ENCODE peak calls at places on chromosomes 6 and 20, in eight cellular contexts. V is Peyer's patch; C is fibroblast of the aortic adventitia; X is stomach; Q is kidney epithelial cell; T is psoas muscle; R is naive thymus-derived CD4-positive, alpha-beta T cell; F is AG09309. W is an unnamed sample.

GRCh38 chr6:123016431-123017110 is 20.5 kb downstream of the CLVS2 start:
- DNase-seq in V (no peak), C (no peak), X (no peak), Q (no peak), T (no peak), R (no peak), F (no peak), W (no peak)

GRCh38 chr6:119858901-119859300 is 509.3 kb upstream of the MAN1A1 start:
- DNase-seq in V (no peak), C (peak), X (no peak), Q (no peak), T (no peak), R (no peak), F (peak), W (no peak)

GRCh38 chr6:139570166-139570565 is 195.7 kb upstream of the CITED2 start:
- DNase-seq in V (no peak), C (no peak), X (no peak), Q (no peak), T (no peak), R (no peak), F (no peak), W (no peak)

GRCh38 chr6:63589955-63590411 is 17.7 kb downstream of the LOC128125822 start:
- DNase-seq in V (no peak), C (no peak), X (no peak), Q (no peak), T (no peak), R (no peak), F (no peak), W (no peak)

GRCh38 chr6:153367006-153367405 is 235.9 kb upstream of the RGS17 start:
- DNase-seq in V (no peak), C (no peak), X (no peak), Q (no peak), T (no peak), R (no peak), F (no peak), W (no peak)

GRCh38 chr6:151847064-151847463 is 39.6 kb downstream of the ESR1 start:
- DNase-seq in V (no peak), C (peak), X (no peak), Q (peak), T (no peak), R (no peak), F (no peak), W (peak)

GRCh38 chr20:11979306-11980128 is 61.8 kb downstream of the BTBD3 start:
- DNase-seq in V (no peak), C (no peak), X (no peak), Q (no peak), T (no peak), R (no peak), F (no peak), W (no peak)

GRCh38 chr6:41334482-41335023 is 855 bp upstream of the NCR2 start:
- DNase-seq in V (no peak), C (no peak), X (no peak), Q (no peak), T (no peak), R (no peak), F (no peak), W (no peak)

GRCh38 chr6:38503032-38503784 is 136.5 kb downstream of the BTBD9 start:
- DNase-seq in V (no peak), C (no peak), X (no peak), Q (no peak), T (no peak), R (no peak), F (no peak), W (no peak)

GRCh38 chr20:13111249-13111911 is 102.6 kb downstream of the SPTLC3 start:
- DNase-seq in V (no peak), C (no peak), X (no peak), Q (no peak), T (no peak), R (no peak), F (no peak), W (no peak)

GRCh38 chr20:45469336-45470261 is at the start of gene WFDC2:
- DNase-seq in V (peak), C (no peak), X (peak), Q (no peak), T (no peak), R (no peak), F (no peak), W (no peak)

GRCh38 chr6:40244684-40245083 is 310.4 kb upstream of the MOCS1 start:
- DNase-seq in V (no peak), C (no peak), X (no peak), Q (no peak), T (no peak), R (no peak), F (no peak), W (no peak)

GRCh38 chr6:143333081-143333480 is 117.4 kb downstream of the ADAT2 start:
- DNase-seq in V (no peak), C (no peak), X (no peak), Q (no peak), T (no peak), R (no peak), F (no peak), W (no peak)

GRCh38 chr6:39898625-39899024 is 35.6 kb downstream of the MOCS1 start:
- DNase-seq in V (no peak), C (no peak), X (no peak), Q (no peak), T (no peak), R (no peak), F (no peak), W (no peak)

GRCh38 chr20:51586005-51586440 is 43.5 kb upstream of the NFATC2 start:
- DNase-seq in V (no peak), C (peak), X (no peak), Q (no peak), T (no peak), R (no peak), F (peak), W (no peak)

GRCh38 chr20:51563597-51564332 is 21.2 kb upstream of the NFATC2 start:
- DNase-seq in V (peak), C (peak), X (peak), Q (no peak), T (peak), R (no peak), F (peak), W (peak)

GRCh38 chr6:72864799-72865198 is 242.9 kb downstream of the KCNQ5 start:
- DNase-seq in V (no peak), C (no peak), X (no peak), Q (no peak), T (no peak), R (no peak), F (no peak), W (no peak)

GRCh38 chr6:154403803-154404202 is 47.2 kb upstream of the IPCEF1 start:
- DNase-seq in V (no peak), C (peak), X (peak), Q (no peak), T (no peak), R (no peak), F (peak), W (peak)

GRCh38 chr20:1446536-1446935 is 20.1 kb downstream of the NSFL1C start:
- DNase-seq in V (no peak), C (no peak), X (no peak), Q (no peak), T (no peak), R (no peak), F (no peak), W (no peak)

GRCh38 chr6:89239338-89239737 is 22.2 kb upstream of the GABRR1 start:
- DNase-seq in V (no peak), C (no peak), X (no peak), Q (no peak), T (no peak), R (peak), F (no peak), W (no peak)

DNA sequence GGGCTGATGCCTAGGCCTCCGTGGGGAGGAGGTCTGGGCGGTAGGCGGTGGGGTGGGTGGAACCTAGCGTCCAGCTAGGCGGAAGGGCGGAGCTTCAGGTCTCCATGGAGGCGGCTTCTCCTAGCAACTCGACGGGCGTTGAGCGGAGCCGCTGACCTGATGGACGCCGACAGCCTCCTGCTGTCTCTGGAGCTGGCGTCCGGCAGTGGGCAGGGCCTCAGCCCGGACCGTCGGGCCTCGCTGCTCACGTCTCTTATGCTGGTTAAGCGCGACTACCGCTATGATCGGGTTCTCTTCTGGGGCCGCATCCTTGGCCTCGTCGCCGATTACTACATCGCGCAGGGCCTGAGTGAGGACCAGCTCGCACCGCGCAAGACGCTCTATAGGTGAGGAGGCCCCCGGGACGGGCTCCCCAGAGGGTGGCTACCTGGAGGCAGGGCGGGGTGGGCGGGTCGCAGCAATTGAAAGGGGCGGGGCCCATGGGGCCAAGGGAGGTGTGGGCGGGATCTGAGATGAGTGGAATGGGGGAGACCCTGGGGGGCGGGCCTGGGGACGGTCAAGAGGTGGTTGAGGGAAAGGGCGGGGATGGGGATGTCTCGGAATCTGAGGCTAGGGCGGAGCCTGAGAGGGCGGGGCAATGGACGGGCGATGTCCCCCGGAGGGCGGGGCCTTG is at the start of gene RSPH9:
- DNase-seq in V (peak), C (peak), X (peak), Q (no peak), T (peak), R (peak), F (no peak), W (peak)
- H3K4me3 ChIP-seq in V (peak), C (peak), X (peak), Q (peak), T (peak), R (peak), F (peak), W (peak)

DNA sequence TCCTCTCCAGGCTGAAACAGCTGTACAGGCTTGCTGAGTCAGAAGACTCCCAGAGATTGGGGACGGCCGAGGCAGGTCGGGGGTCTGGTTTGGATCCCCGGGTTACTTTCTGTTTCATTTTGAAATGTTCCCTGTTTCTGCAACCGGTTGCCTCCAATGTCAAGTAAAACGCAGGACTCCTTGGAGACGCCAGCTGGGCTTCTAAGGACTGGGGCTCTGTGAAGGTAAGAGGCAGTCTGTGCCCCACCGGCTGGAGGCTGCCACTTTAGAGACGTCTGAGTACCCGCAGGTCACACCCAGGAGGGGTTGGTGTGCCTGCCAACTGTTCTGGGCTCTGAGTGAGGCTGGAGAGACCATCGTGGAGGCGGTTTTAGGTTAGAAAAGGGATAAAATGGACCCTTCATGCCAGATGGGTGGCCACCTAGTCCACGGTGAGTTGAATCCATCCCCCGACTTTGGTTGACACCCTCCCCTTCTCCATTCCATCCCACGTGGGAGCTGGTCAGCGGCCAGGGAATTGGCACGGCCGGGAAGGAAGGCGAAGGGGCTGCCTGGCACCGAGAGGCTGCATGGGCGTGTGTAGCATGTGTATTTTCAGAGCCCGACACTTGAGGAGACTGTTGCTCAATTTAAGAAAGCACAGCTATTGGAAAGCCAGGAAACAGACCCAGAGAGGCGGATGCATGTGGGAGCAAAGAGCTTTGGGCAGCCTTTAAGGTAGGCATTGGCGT is 240.9 kb downstream of the PHACTR1 start:
- DNase-seq in V (peak), C (peak), X (peak), Q (peak), T (peak), R (peak), F (peak), W (peak)
- H3K4me3 ChIP-seq in V (peak), C (peak), X (peak), Q (peak), T (peak), R (peak), F (peak), W (peak)

GRCh38 chr6:75206338-75207210 is 721 bp upstream of the COL12A1 start:
- DNase-seq in V (no peak), C (no peak), X (no peak), Q (no peak), T (no peak), R (no peak), F (no peak), W (peak)

GRCh38 chr6:75204959-75205775 is 686 bp downstream of the COL12A1 start:
- DNase-seq in V (no peak), C (peak), X (no peak), Q (no peak), T (peak), R (no peak), F (no peak), W (peak)

GRCh38 chr6:75204222-75204958 is 1.5 kb downstream of the COL12A1 start:
- DNase-seq in V (peak), C (peak), X (peak), Q (no peak), T (peak), R (no peak), F (no peak), W (peak)

GRCh38 chr6:75207211-75207984 is 1.5 kb upstream of the COL12A1 start:
- DNase-seq in V (no peak), C (peak), X (no peak), Q (no peak), T (peak), R (no peak), F (no peak), W (no peak)

GRCh38 chr6:75205776-75206334 is at the start of gene COL12A1:
- DNase-seq in V (peak), C (peak), X (peak), Q (peak), T (peak), R (no peak), F (peak), W (peak)
- H3K4me3 ChIP-seq in V (peak), C (peak), X (peak), Q (peak), T (peak), R (peak), F (peak), W (peak)

GRCh38 chr20:17571967-17572638 is 2.2 kb downstream of the DSTN start:
- DNase-seq in V (no peak), C (no peak), X (no peak), Q (no peak), T (no peak), R (no peak), F (no peak), W (no peak)
- H3K4me3 ChIP-seq in V (peak), C (peak), X (peak), Q (peak), T (peak), R (no peak), F (peak), W (peak)

GRCh38 chr6:42523158-42523814 is 40.5 kb upstream of the UBR2 start:
- DNase-seq in V (no peak), C (peak), X (no peak), Q (no peak), T (no peak), R (no peak), F (no peak), W (no peak)
- H3K4me3 ChIP-seq in V (no peak), C (peak), X (no peak), Q (no peak), T (no peak), R (no peak), F (no peak), W (no peak)

DNA sequence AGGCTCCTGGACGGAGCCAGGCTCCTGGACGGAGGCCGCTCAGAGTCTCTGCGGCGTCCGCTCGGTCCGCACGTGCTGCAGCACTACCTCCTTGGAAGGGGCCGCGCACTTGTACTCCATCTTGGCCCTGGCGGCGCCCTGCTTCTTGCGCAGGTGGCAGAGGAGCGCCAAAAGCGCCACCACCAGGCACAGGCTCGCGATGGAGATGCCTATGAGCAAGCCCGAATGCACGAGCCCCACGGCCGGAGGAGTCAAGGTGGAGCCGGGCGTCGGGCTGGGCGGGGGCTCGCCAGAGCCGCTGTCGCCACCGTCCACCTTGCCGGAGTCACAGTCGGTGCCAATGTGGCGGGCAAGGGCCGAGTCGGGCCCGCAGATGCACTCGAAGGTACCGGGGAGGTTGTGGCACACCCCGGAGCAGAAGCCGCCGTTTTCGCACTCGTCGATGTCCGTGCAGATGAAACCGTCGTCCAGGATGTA is 1.7 kb downstream of the THBD start:
- DNase-seq in V (no peak), C (no peak), X (peak), Q (no peak), T (peak), R (no peak), F (no peak), W (peak)
- H3K4me3 ChIP-seq in V (peak), C (peak), X (peak), Q (no peak), T (peak), R (no peak), F (peak), W (peak)

DNA sequence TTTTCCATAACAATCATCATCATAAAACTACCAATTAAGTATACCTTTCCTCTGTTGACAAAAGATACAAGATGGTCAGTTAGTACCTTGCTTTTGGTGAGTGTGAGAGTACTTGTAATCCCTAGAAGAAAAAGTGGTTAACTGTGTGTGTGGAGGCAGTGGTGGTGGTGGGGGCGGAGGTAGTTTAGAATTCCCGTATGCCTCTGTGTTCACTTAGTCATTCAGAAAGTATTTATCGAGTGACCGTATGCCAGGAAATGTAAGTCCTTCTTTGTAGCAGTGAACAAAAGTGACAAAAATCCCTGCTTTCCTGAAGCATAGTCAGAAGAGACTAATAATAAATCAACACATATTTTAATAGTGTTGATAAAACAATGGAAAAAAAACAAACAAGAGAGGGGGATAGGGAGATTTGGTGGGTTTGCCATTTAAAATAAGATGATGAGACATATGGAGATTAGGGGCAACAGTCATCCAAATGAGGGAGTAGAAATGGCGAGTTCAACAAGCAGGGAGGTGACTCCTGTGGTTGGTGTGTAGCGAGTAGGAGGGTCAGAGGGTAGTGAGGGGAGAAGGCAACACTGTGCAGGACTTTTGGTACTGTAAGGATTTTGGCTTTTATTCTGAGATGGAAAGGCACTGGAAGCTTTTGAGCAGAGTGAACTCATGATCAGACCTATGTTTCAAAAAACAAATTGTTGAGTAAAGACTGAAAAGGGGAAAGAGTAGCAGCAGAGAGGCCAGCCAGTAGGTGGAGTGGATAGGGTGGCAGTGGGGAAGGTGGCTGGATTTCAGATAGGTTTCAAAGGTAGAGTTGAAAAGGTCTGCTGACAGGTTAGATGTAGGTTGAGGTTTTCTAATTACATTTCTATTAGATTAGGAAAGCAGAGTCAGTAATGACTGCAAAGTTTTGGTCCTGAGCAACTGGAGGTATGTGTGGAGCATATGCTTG is 40.3 kb upstream of the SIM1 start:
- DNase-seq in V (no peak), C (peak), X (no peak), Q (peak), T (no peak), R (no peak), F (peak), W (no peak)
- H3K4me3 ChIP-seq in V (no peak), C (no peak), X (no peak), Q (no peak), T (no peak), R (no peak), F (no peak), W (no peak)

GRCh38 chr20:64077541-64077875 is 1.8 kb downstream of the RGS19 start:
- DNase-seq in V (no peak), C (no peak), X (no peak), Q (no peak), T (no peak), R (no peak), F (no peak), W (no peak)

GRCh38 chr20:64078934-64079272 is 415 bp downstream of the RGS19 start:
- DNase-seq in V (no peak), C (no peak), X (no peak), Q (no peak), T (no peak), R (no peak), F (no peak), W (no peak)

GRCh38 chr20:64077094-64077493 is 2.2 kb downstream of the RGS19 start:
- DNase-seq in V (no peak), C (no peak), X (no peak), Q (no peak), T (no peak), R (no peak), F (no peak), W (no peak)

GRCh38 chr20:64079273-64080012 is at the start of gene RGS19:
- DNase-seq in V (peak), C (peak), X (peak), Q (no peak), T (peak), R (peak), F (no peak), W (peak)

DNA sequence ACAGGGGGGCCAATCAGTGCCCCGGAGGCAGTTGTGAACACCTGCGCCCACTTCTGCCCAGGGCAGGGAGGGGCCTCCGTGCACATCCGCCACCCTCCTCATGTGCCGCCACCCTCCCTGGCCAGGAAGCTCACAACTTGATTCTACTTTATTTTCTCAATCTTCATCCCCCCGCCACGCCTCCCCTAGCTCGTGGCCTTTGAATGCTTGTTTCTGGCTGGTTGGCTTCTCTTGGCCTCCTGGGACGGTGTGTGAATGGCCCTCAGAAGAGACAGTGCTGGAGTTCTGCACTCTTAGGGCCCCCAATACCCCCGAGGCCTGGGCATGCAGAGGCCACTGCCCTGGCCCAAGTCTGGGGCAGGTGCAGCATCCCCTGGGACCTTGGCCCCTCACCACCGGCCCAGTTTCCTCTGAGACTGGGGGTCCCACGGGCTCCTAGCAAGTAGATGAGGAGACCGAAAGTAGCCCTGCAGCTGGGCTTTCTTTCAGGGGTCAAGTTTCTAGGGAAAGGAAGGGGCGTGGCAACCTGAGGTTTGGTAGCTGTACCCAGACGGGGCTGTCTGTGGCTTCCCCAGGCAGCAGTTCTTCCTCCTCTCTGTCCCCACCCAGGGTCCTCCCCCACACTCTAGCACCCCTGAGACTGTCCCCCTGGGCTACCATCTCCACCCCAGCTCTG is 1.3 kb downstream of the RGS19 start:
- DNase-seq in V (no peak), C (no peak), X (peak), Q (no peak), T (no peak), R (peak), F (no peak), W (no peak)
- H3K4me3 ChIP-seq in V (peak), C (peak), X (peak), Q (no peak), T (peak), R (peak), F (peak), W (no peak)